ENCODE peak calls at places on chromosomes 6 and 20, in seven cellular contexts. One of them, this sample, is unnamed.
A peak's percentile ranks its signal among the peaks of the same experiment; 100 is the strongest.

GRCh38 chr6:46220351-46221220 is 49.8 kb upstream of the ENPP5 start:
- DNase-seq in IMR-90: no peak
- DNase-seq in GM10248: peak; percentile 37
- DNase-seq in endothelial cell: no peak
- DNase-seq in AG09319: no peak
- DNase-seq in bronchial epithelial cell: no peak
- DNase-seq in spleen: no peak
- DNase-seq in this sample: no peak

GRCh38 chr20:35011589-35012226 is 56.0 kb downstream of the MYH7B start:
- DNase-seq in IMR-90: no peak
- DNase-seq in GM10248: no peak
- DNase-seq in endothelial cell: no peak
- DNase-seq in AG09319: no peak
- DNase-seq in bronchial epithelial cell: no peak
- DNase-seq in spleen: no peak
- DNase-seq in this sample: no peak

GRCh38 chr6:39365281-39366074 is 43.0 kb upstream of the KCNK16 start:
- DNase-seq in IMR-90: peak; percentile 38
- DNase-seq in GM10248: no peak
- DNase-seq in endothelial cell: no peak
- DNase-seq in AG09319: no peak
- DNase-seq in bronchial epithelial cell: peak; percentile 73
- DNase-seq in spleen: no peak
- DNase-seq in this sample: peak; percentile 63

GRCh38 chr6:157047328-157047727 is 270.1 kb downstream of the ARID1B start:
- DNase-seq in IMR-90: no peak
- DNase-seq in GM10248: no peak
- DNase-seq in endothelial cell: no peak
- DNase-seq in AG09319: no peak
- DNase-seq in bronchial epithelial cell: no peak
- DNase-seq in spleen: no peak
- DNase-seq in this sample: no peak

GRCh38 chr6:74892091-74892490 is 313.8 kb downstream of the COL12A1 start:
- DNase-seq in IMR-90: peak; percentile 39
- DNase-seq in GM10248: no peak
- DNase-seq in endothelial cell: no peak
- DNase-seq in AG09319: no peak
- DNase-seq in bronchial epithelial cell: no peak
- DNase-seq in spleen: no peak
- DNase-seq in this sample: no peak

GRCh38 chr20:58882704-58883089 is 30.2 kb downstream of the GNAS start:
- DNase-seq in IMR-90: no peak
- DNase-seq in GM10248: no peak
- DNase-seq in endothelial cell: no peak
- DNase-seq in AG09319: no peak
- DNase-seq in bronchial epithelial cell: no peak
- DNase-seq in spleen: no peak
- DNase-seq in this sample: no peak

GRCh38 chr6:16950311-16950710 is 151.5 kb upstream of the STMND1 start:
- DNase-seq in IMR-90: no peak
- DNase-seq in GM10248: no peak
- DNase-seq in endothelial cell: no peak
- DNase-seq in AG09319: no peak
- DNase-seq in bronchial epithelial cell: no peak
- DNase-seq in spleen: no peak
- DNase-seq in this sample: no peak

GRCh38 chr20:61982240-61982950 is 83.3 kb downstream of the TAF4 start:
- DNase-seq in IMR-90: no peak
- DNase-seq in GM10248: no peak
- DNase-seq in endothelial cell: no peak
- DNase-seq in AG09319: no peak
- DNase-seq in bronchial epithelial cell: no peak
- DNase-seq in spleen: peak; percentile 12
- DNase-seq in this sample: no peak

GRCh38 chr20:50126662-50127061 is 13.7 kb upstream of the UBE2V1 start:
- DNase-seq in IMR-90: no peak
- DNase-seq in GM10248: no peak
- DNase-seq in endothelial cell: no peak
- DNase-seq in AG09319: no peak
- DNase-seq in bronchial epithelial cell: no peak
- DNase-seq in spleen: peak; percentile 40
- DNase-seq in this sample: peak; percentile 40

GRCh38 chr6:112983741-112984221 is 636.7 kb downstream of the RFPL4B start:
- DNase-seq in IMR-90: peak; percentile 31
- DNase-seq in GM10248: no peak
- DNase-seq in endothelial cell: no peak
- DNase-seq in AG09319: peak; percentile 46
- DNase-seq in bronchial epithelial cell: peak; percentile 36
- DNase-seq in spleen: no peak
- DNase-seq in this sample: peak; percentile 62

GRCh38 chr6:84953401-84953800 is 189.0 kb upstream of the TBX18 start:
- DNase-seq in IMR-90: no peak
- DNase-seq in GM10248: no peak
- DNase-seq in endothelial cell: no peak
- DNase-seq in AG09319: no peak
- DNase-seq in bronchial epithelial cell: no peak
- DNase-seq in spleen: no peak
- DNase-seq in this sample: peak; percentile 24

GRCh38 chr6:33339193-33339592 is 21.6 kb upstream of the ZBTB22 start:
- DNase-seq in IMR-90: no peak
- DNase-seq in GM10248: no peak
- DNase-seq in endothelial cell: no peak
- DNase-seq in AG09319: no peak
- DNase-seq in bronchial epithelial cell: no peak
- DNase-seq in spleen: no peak
- DNase-seq in this sample: no peak

GRCh38 chr6:90025418-90026089 is 131.3 kb downstream of the GJA10 start:
- DNase-seq in IMR-90: peak; percentile 97
- DNase-seq in GM10248: no peak
- DNase-seq in endothelial cell: no peak
- DNase-seq in AG09319: peak; percentile 42
- DNase-seq in bronchial epithelial cell: peak; percentile 95
- DNase-seq in spleen: no peak
- DNase-seq in this sample: peak; percentile 99

GRCh38 chr20:59018817-59019216 is 412 bp upstream of the TUBB1 start:
- DNase-seq in IMR-90: no peak
- DNase-seq in GM10248: no peak
- DNase-seq in endothelial cell: no peak
- DNase-seq in AG09319: no peak
- DNase-seq in bronchial epithelial cell: no peak
- DNase-seq in spleen: peak; percentile 64
- DNase-seq in this sample: no peak

GRCh38 chr6:44203955-44204354 is 12.8 kb upstream of the MYMX start:
- DNase-seq in IMR-90: no peak
- DNase-seq in GM10248: no peak
- DNase-seq in endothelial cell: no peak
- DNase-seq in AG09319: no peak
- DNase-seq in bronchial epithelial cell: no peak
- DNase-seq in spleen: no peak
- DNase-seq in this sample: no peak

GRCh38 chr6:107698146-107698545 is 126.0 kb downstream of the SCML4 start:
- DNase-seq in IMR-90: peak; percentile 86
- DNase-seq in GM10248: no peak
- DNase-seq in endothelial cell: no peak
- DNase-seq in AG09319: peak; percentile 20
- DNase-seq in bronchial epithelial cell: peak; percentile 66
- DNase-seq in spleen: no peak
- DNase-seq in this sample: peak; percentile 96

GRCh38 chr6:18585032-18585573 is 198.0 kb downstream of the RNF144B start:
- DNase-seq in IMR-90: peak; percentile 65
- DNase-seq in GM10248: no peak
- DNase-seq in endothelial cell: no peak
- DNase-seq in AG09319: peak; percentile 4
- DNase-seq in bronchial epithelial cell: peak; percentile 76
- DNase-seq in spleen: no peak
- DNase-seq in this sample: peak; percentile 86

GRCh38 chr6:2086328-2087008 is 158.9 kb downstream of the GMDS start:
- DNase-seq in IMR-90: no peak
- DNase-seq in GM10248: no peak
- DNase-seq in endothelial cell: no peak
- DNase-seq in AG09319: no peak
- DNase-seq in bronchial epithelial cell: no peak
- DNase-seq in spleen: no peak
- DNase-seq in this sample: peak; percentile 16

GRCh38 chr6:68874747-68875146 is 239.7 kb downstream of the ADGRB3 start:
- DNase-seq in IMR-90: no peak
- DNase-seq in GM10248: no peak
- DNase-seq in endothelial cell: no peak
- DNase-seq in AG09319: no peak
- DNase-seq in bronchial epithelial cell: no peak
- DNase-seq in spleen: no peak
- DNase-seq in this sample: no peak

GRCh38 chr6:112877134-112878100 is 530.3 kb downstream of the RFPL4B start:
- DNase-seq in IMR-90: peak; percentile 93
- DNase-seq in GM10248: no peak
- DNase-seq in endothelial cell: no peak
- DNase-seq in AG09319: peak; percentile 59
- DNase-seq in bronchial epithelial cell: peak; percentile 31
- DNase-seq in spleen: no peak
- DNase-seq in this sample: peak; percentile 87

GRCh38 chr6:4133941-4134838 is 1.2 kb downstream of the ECI2 start:
- DNase-seq in IMR-90: no peak
- DNase-seq in GM10248: peak; percentile 18
- DNase-seq in endothelial cell: no peak
- DNase-seq in AG09319: no peak
- DNase-seq in bronchial epithelial cell: no peak
- DNase-seq in spleen: peak; percentile 78
- DNase-seq in this sample: peak; percentile 25

GRCh38 chr6:142417331-142417750 is 115.5 kb downstream of the ADGRG6 start:
- DNase-seq in IMR-90: no peak
- DNase-seq in GM10248: no peak
- DNase-seq in endothelial cell: no peak
- DNase-seq in AG09319: no peak
- DNase-seq in bronchial epithelial cell: no peak
- DNase-seq in spleen: no peak
- DNase-seq in this sample: no peak

GRCh38 chr6:140729521-140729920 is 1355.1 kb upstream of the CITED2 start:
- DNase-seq in IMR-90: no peak
- DNase-seq in GM10248: no peak
- DNase-seq in endothelial cell: no peak
- DNase-seq in AG09319: no peak
- DNase-seq in bronchial epithelial cell: no peak
- DNase-seq in spleen: no peak
- DNase-seq in this sample: no peak

GRCh38 chr6:81073323-81073722 is 679.2 kb downstream of the TENT5A start:
- DNase-seq in IMR-90: no peak
- DNase-seq in GM10248: no peak
- DNase-seq in endothelial cell: no peak
- DNase-seq in AG09319: no peak
- DNase-seq in bronchial epithelial cell: no peak
- DNase-seq in spleen: no peak
- DNase-seq in this sample: no peak
- TF ChIP-seq CTCF in IMR-90: no peak
- TF ChIP-seq CTCF in GM10248: no peak
- TF ChIP-seq CTCF in endothelial cell: no peak
- TF ChIP-seq CTCF in AG09319: no peak
- TF ChIP-seq CTCF in bronchial epithelial cell: no peak
- TF ChIP-seq CTCF in spleen: no peak
- TF ChIP-seq CTCF in this sample: no peak

GRCh38 chr20:20930500-20930899 is 175.7 kb downstream of the LINC00237 start:
- DNase-seq in IMR-90: no peak
- DNase-seq in GM10248: no peak
- DNase-seq in endothelial cell: no peak
- DNase-seq in AG09319: no peak
- DNase-seq in bronchial epithelial cell: no peak
- DNase-seq in spleen: no peak
- DNase-seq in this sample: no peak
- TF ChIP-seq CTCF in IMR-90: no peak
- TF ChIP-seq CTCF in GM10248: no peak
- TF ChIP-seq CTCF in endothelial cell: no peak
- TF ChIP-seq CTCF in AG09319: no peak
- TF ChIP-seq CTCF in bronchial epithelial cell: no peak
- TF ChIP-seq CTCF in spleen: no peak
- TF ChIP-seq CTCF in this sample: no peak

GRCh38 chr6:117477988-117478852 is 4.3 kb upstream of the DCBLD1 start:
- DNase-seq in IMR-90: no peak
- DNase-seq in GM10248: peak; percentile 48
- DNase-seq in endothelial cell: peak; percentile 31
- DNase-seq in AG09319: no peak
- DNase-seq in bronchial epithelial cell: peak; percentile 44
- DNase-seq in spleen: no peak
- DNase-seq in this sample: peak; percentile 40
- TF ChIP-seq CTCF in IMR-90: peak; percentile 28
- TF ChIP-seq CTCF in GM10248: peak; percentile 40
- TF ChIP-seq CTCF in endothelial cell: no peak
- TF ChIP-seq CTCF in AG09319: no peak
- TF ChIP-seq CTCF in bronchial epithelial cell: peak; percentile 44
- TF ChIP-seq CTCF in spleen: no peak
- TF ChIP-seq CTCF in this sample: peak; percentile 33

GRCh38 chr6:150744522-150745260 is 120.8 kb upstream of the MTHFD1L start:
- DNase-seq in IMR-90: no peak
- DNase-seq in GM10248: no peak
- DNase-seq in endothelial cell: no peak
- DNase-seq in AG09319: no peak
- DNase-seq in bronchial epithelial cell: no peak
- DNase-seq in spleen: no peak
- DNase-seq in this sample: no peak

GRCh38 chr6:150739711-150740349 is 125.7 kb upstream of the MTHFD1L start:
- DNase-seq in IMR-90: no peak
- DNase-seq in GM10248: no peak
- DNase-seq in endothelial cell: no peak
- DNase-seq in AG09319: no peak
- DNase-seq in bronchial epithelial cell: peak; percentile 36
- DNase-seq in spleen: no peak
- DNase-seq in this sample: no peak

GRCh38 chr6:150738092-150738625 is 127.3 kb upstream of the MTHFD1L start:
- DNase-seq in IMR-90: no peak
- DNase-seq in GM10248: no peak
- DNase-seq in endothelial cell: no peak
- DNase-seq in AG09319: no peak
- DNase-seq in bronchial epithelial cell: no peak
- DNase-seq in spleen: no peak
- DNase-seq in this sample: no peak

GRCh38 chr6:150740453-150740852 is 125.0 kb upstream of the MTHFD1L start:
- DNase-seq in IMR-90: no peak
- DNase-seq in GM10248: no peak
- DNase-seq in endothelial cell: no peak
- DNase-seq in AG09319: no peak
- DNase-seq in bronchial epithelial cell: no peak
- DNase-seq in spleen: no peak
- DNase-seq in this sample: no peak

DNA sequence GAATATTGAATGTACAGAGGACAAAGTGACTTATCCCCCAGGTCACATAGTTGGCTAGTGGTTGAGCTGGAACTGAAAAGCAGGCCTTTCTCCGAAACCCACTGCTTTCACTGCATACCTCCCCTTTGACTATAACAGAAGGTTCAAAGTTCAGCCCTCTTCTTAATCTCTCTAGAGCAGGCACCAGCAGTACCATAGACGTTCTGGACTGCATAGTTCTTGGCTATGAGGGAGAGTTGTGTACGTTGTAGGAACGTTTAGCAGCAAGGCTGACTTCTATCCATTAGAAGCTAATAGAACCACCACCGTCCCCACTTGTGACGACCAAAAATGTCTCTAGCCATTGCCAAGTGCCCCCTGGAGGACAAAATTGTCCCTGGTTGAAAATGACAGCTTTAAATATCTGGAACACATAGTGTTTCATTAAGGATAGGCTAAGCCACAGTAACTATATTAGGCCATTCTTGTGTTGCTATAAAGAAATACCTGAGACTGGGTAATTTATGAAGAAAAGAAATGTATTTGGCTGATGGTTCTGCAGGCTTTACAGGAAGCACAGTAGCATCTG is 123.8 kb upstream of the MTHFD1L start:
- DNase-seq in IMR-90: no peak
- DNase-seq in GM10248: peak; percentile 32
- DNase-seq in endothelial cell: peak; percentile 41
- DNase-seq in AG09319: no peak
- DNase-seq in bronchial epithelial cell: no peak
- DNase-seq in spleen: no peak
- DNase-seq in this sample: no peak
- TF ChIP-seq CTCF in IMR-90: no peak
- TF ChIP-seq CTCF in GM10248: peak; percentile 45
- TF ChIP-seq CTCF in endothelial cell: peak; percentile 64
- TF ChIP-seq CTCF in AG09319: no peak
- TF ChIP-seq CTCF in bronchial epithelial cell: peak; percentile 41
- TF ChIP-seq CTCF in spleen: no peak
- TF ChIP-seq CTCF in this sample: peak; percentile 26